ENCODE peak calls at places on chromosomes 12 and 14, in five cellular contexts. Z is HepG2, I is GM10248, X is DMS53, L is heart left ventricle. W is an unnamed sample.

GRCh38 chr12:127785535-127785934 is 481.4 kb upstream of the TMEM132C start:
- DNase-seq in X (no peak), L (no peak), Z (no peak), I (no peak), W (no peak)

GRCh38 chr14:51939727-51940126 is 49.6 kb upstream of the RTRAF start:
- DNase-seq in L (no peak), X (no peak), Z (no peak), I (no peak), W (no peak)

GRCh38 chr14:96055753-96056508 is 16.8 kb downstream of the C14orf132 start:
- DNase-seq in L (no peak), X (no peak), Z (no peak), I (no peak), W (no peak)

GRCh38 chr14:93007225-93007997 is 84.5 kb downstream of the CHGA start:
- DNase-seq in L (peak), I (no peak), X (no peak), Z (no peak), W (no peak)

GRCh38 chr14:84401631-84402030 is 1128.3 kb upstream of the FLRT2 start:
- DNase-seq in Z (no peak), X (peak), L (no peak), I (no peak), W (no peak)

GRCh38 chr14:104136472-104137296 is 1.7 kb upstream of the KIF26A start:
- DNase-seq in X (no peak), Z (no peak), I (no peak), L (peak), W (peak)

GRCh38 chr12:42590324-42590934 is 883 bp upstream of the PRICKLE1 start:
- DNase-seq in Z (no peak), X (peak), I (peak), L (peak), W (no peak)

GRCh38 chr12:79737875-79738718 is 47.3 kb upstream of the PAWR start:
- DNase-seq in X (peak), I (peak), L (no peak), Z (peak), W (peak)

GRCh38 chr14:21039585-21040369 is 2.4 kb upstream of the RNASE7 start:
- DNase-seq in X (peak), Z (peak), L (peak), I (peak), W (no peak)

GRCh38 chr14:93008381-93008780 is 85.4 kb downstream of the CHGA start:
- DNase-seq in Z (no peak), L (no peak), I (no peak), X (no peak), W (no peak)

GRCh38 chr12:26195641-26196423 is 459 bp downstream of the SSPN start:
- DNase-seq in L (peak), X (peak), Z (no peak), I (peak), W (no peak)

GRCh38 chr12:110863161-110863560 is 16.4 kb downstream of the CCDC63 start:
- DNase-seq in L (no peak), I (no peak), Z (no peak), X (no peak), W (no peak)

GRCh38 chr12:11753151-11753501 is 103.7 kb downstream of the ETV6 start:
- DNase-seq in Z (no peak), I (no peak), X (peak), L (no peak), W (no peak)

GRCh38 chr12:94704452-94704871 is 54.1 kb upstream of the TMCC3 start:
- DNase-seq in I (no peak), Z (peak), L (no peak), X (peak), W (no peak)

GRCh38 chr14:76954791-76955190 is 73.7 kb downstream of the IRF2BPL start:
- DNase-seq in I (no peak), L (no peak), X (no peak), Z (no peak), W (no peak)

GRCh38 chr12:131085125-131085815 is 131.6 kb downstream of the ADGRD1 start:
- DNase-seq in X (no peak), I (no peak), Z (no peak), L (no peak), W (peak)

GRCh38 chr12:550473-551260 is 90.9 kb downstream of the B4GALNT3 start:
- DNase-seq in Z (no peak), I (no peak), X (no peak), L (no peak), W (no peak)

GRCh38 chr14:101495827-101496778 is 65.2 kb upstream of the DIO3 start:
- DNase-seq in L (no peak), Z (peak), X (no peak), I (no peak), W (peak)